ENCODE peak calls at places on chromosomes 16 and 17, in nine cellular contexts. P, W, S, F, C, T, G, X and M are unnamed samples.

GRCh38 chr16:71648162-71648561 is 22.2 kb downstream of the MARVELD3 start:
- DNase-seq in P (no peak), W (no peak), S (no peak), F (no peak), C (no peak), T (no peak), G (no peak), X (no peak), M (no peak)

GRCh38 chr16:30769379-30770089 is 7.4 kb downstream of the RNF40 start:
- DNase-seq in P (no peak), W (no peak), S (no peak), F (no peak), C (no peak), T (no peak), G (no peak), X (no peak), M (no peak)

GRCh38 chr17:34499576-34499975 is 79.8 kb upstream of the TMEM132E start:
- DNase-seq in P (no peak), W (peak), S (peak), F (no peak), C (no peak), T (no peak), G (no peak), X (no peak), M (peak)

GRCh38 chr17:2412561-2413021 is 11.7 kb upstream of the MNT start:
- DNase-seq in P (no peak), W (peak), S (no peak), F (peak), C (no peak), T (peak), G (no peak), X (no peak), M (peak)

GRCh38 chr16:27403601-27403992 is 1.6 kb downstream of the IL21R start:
- DNase-seq in P (no peak), W (no peak), S (no peak), F (no peak), C (no peak), T (no peak), G (no peak), X (no peak), M (no peak)

GRCh38 chr17:80789356-80789902 is 202.2 kb upstream of the CHMP6 start:
- DNase-seq in P (no peak), W (peak), S (peak), F (no peak), C (no peak), T (no peak), G (no peak), X (no peak), M (peak)

GRCh38 chr17:77076046-77076882 is 64.5 kb upstream of the SEC14L1 start:
- DNase-seq in P (peak), W (no peak), S (no peak), F (no peak), C (no peak), T (no peak), G (no peak), X (no peak), M (no peak)

GRCh38 chr17:75874323-75875181 is 3.8 kb downstream of the TRIM47 start:
- DNase-seq in P (no peak), W (no peak), S (no peak), F (no peak), C (no peak), T (no peak), G (no peak), X (no peak), M (no peak)

GRCh38 chr17:1259910-1260389 is 10.3 kb upstream of the BHLHA9 start:
- DNase-seq in P (no peak), W (peak), S (no peak), F (peak), C (no peak), T (no peak), G (no peak), X (no peak), M (no peak)

GRCh38 chr17:79815836-79816371 is 19.0 kb upstream of the CBX8 start:
- DNase-seq in P (no peak), W (no peak), S (no peak), F (no peak), C (no peak), T (no peak), G (no peak), X (no peak), M (no peak)

GRCh38 chr16:67100569-67101300 is 9.0 kb upstream of the PHAF1 start:
- DNase-seq in P (no peak), W (peak), S (no peak), F (no peak), C (no peak), T (no peak), G (no peak), X (no peak), M (peak)